ENCODE peak calls at places on chromosomes 16 and 17, in six cellular contexts. P is activated naive CD4-positive, alpha-beta T cell treated with anti-CD3 and anti-CD28 coated beads, Interleukin-2, amount 50 U/mL, for 72 hours; M is foreskin keratinocyte; D is HCT116; O is heart left ventricle; H is gastroesophageal sphincter. Q is an unnamed sample.
A peak's percentile ranks its signal among the peaks of the same experiment; 100 is the strongest.

GRCh38 chr17:885971-886571 is 93.5 kb downstream of the NXN start:
- ATAC-seq in P (no peak), M (no peak), D (no peak), O (peak; percentile 24), H (peak; percentile 85), Q (no peak)

GRCh38 chr17:19407601-19408380 is 3.2 kb upstream of the RNF112 start:
- ATAC-seq in P (no peak), M (no peak), D (no peak), O (no peak), H (no peak), Q (no peak)

GRCh38 chr16:14132696-14133048 is 61.6 kb downstream of the MRTFB start:
- ATAC-seq in P (no peak), M (no peak), D (no peak), O (no peak), H (no peak), Q (no peak)

GRCh38 chr16:83943516-83944050 is 9.5 kb upstream of the OSGIN1 start:
- ATAC-seq in P (no peak), M (no peak), D (no peak), O (no peak), H (no peak), Q (no peak)

GRCh38 chr17:8332688-8333087 is 7.0 kb upstream of the ODF4 start:
- ATAC-seq in P (no peak), M (no peak), D (no peak), O (peak; percentile 90), H (no peak), Q (no peak)

GRCh38 chr16:86013867-86014266 is 114.9 kb downstream of the IRF8 start:
- ATAC-seq in P (no peak), M (no peak), D (no peak), O (no peak), H (no peak), Q (no peak)

GRCh38 chr17:35227546-35227945 is 15.3 kb upstream of the SLFN5 start:
- ATAC-seq in P (peak; percentile 63), M (no peak), D (no peak), O (no peak), H (no peak), Q (no peak)

GRCh38 chr16:17368951-17369350 is 101.8 kb downstream of the XYLT1 start:
- ATAC-seq in P (peak; percentile 52), M (no peak), D (no peak), O (no peak), H (no peak), Q (no peak)

GRCh38 chr17:76476736-76477135 is 9.3 kb downstream of the AANAT start:
- ATAC-seq in P (no peak), M (no peak), D (no peak), O (no peak), H (no peak), Q (no peak)

GRCh38 chr17:31089461-31089860 is 5.3 kb upstream of the NF1 start:
- ATAC-seq in P (no peak), M (no peak), D (no peak), O (no peak), H (no peak), Q (peak; percentile 17)

GRCh38 chr17:48149174-48150106 is 41.9 kb downstream of the SNX11 start:
- ATAC-seq in P (no peak), M (no peak), D (no peak), O (no peak), H (no peak), Q (no peak)

GRCh38 chr16:57276596-57276995 is 7.9 kb downstream of the PLLP start:
- ATAC-seq in P (no peak), M (peak; percentile 28), D (no peak), O (peak; percentile 68), H (peak; percentile 73), Q (no peak)

GRCh38 chr17:73170921-73171320 is 6.1 kb downstream of the SSTR2 start:
- ATAC-seq in P (no peak), M (no peak), D (no peak), O (no peak), H (no peak), Q (no peak)

GRCh38 chr16:64445245-64445644 is 676.6 kb downstream of the CDH11 start:
- ATAC-seq in P (no peak), M (no peak), D (no peak), O (no peak), H (no peak), Q (no peak)

GRCh38 chr17:69047368-69048263 is 13.1 kb downstream of the ABCA9 start:
- ATAC-seq in P (no peak), M (peak; percentile 36), D (peak; percentile 34), O (peak; percentile 94), H (peak; percentile 92), Q (peak; percentile 57)

GRCh38 chr16:30473231-30474061 is 904 bp downstream of the ITGAL start:
- ATAC-seq in P (peak; percentile 43), M (no peak), D (no peak), O (no peak), H (no peak), Q (no peak)

GRCh38 chr16:18938986-18939385 is 12.8 kb upstream of the SMG1 start:
- ATAC-seq in P (no peak), M (no peak), D (no peak), O (no peak), H (no peak), Q (no peak)

GRCh38 chr16:27860091-27860490 is 203.4 kb downstream of the GSG1L start:
- ATAC-seq in P (no peak), M (no peak), D (no peak), O (no peak), H (no peak), Q (no peak)

GRCh38 chr17:1315891-1316403 is 36.5 kb downstream of the TRARG1 start:
- ATAC-seq in P (no peak), M (no peak), D (no peak), O (peak; percentile 55), H (peak; percentile 57), Q (no peak)

GRCh38 chr17:49229805-49230600 is 584 bp downstream of the PHOSPHO1 start:
- ATAC-seq in P (no peak), M (no peak), D (peak; percentile 6), O (peak; percentile 12), H (peak; percentile 4), Q (peak; percentile 3)

GRCh38 chr17:75872434-75873351 is 5.7 kb downstream of the TRIM47 start:
- ATAC-seq in P (no peak), M (peak; percentile 59), D (peak; percentile 47), O (peak; percentile 67), H (peak; percentile 70), Q (peak; percentile 49)

GRCh38 chr16:69513180-69513966 is 52.4 kb upstream of the NFAT5 start:
- ATAC-seq in P (no peak), M (peak; percentile 97), D (peak; percentile 50), O (no peak), H (no peak), Q (peak; percentile 81)

GRCh38 chr16:21276090-21276489 is 2.0 kb downstream of the CRYM start:
- ATAC-seq in P (no peak), M (no peak), D (no peak), O (no peak), H (no peak), Q (no peak)

GRCh38 chr16:10622036-10622921 is 41.9 kb upstream of the EMP2 start:
- ATAC-seq in P (no peak), M (no peak), D (peak; percentile 30), O (peak; percentile 68), H (no peak), Q (no peak)

GRCh38 chr17:81991684-81992513 is 14.5 kb downstream of the ASPSCR1 start:
- ATAC-seq in P (no peak), M (peak; percentile 69), D (peak; percentile 59), O (peak; percentile 91), H (peak; percentile 73), Q (peak; percentile 43)

GRCh38 chr17:60968266-60968665 is 290.6 kb downstream of the BCAS3 start:
- ATAC-seq in P (no peak), M (no peak), D (no peak), O (no peak), H (no peak), Q (no peak)

GRCh38 chr17:19260958-19261357 is 23.8 kb downstream of the EPN2 start:
- ATAC-seq in P (no peak), M (peak; percentile 62), D (peak; percentile 82), O (no peak), H (no peak), Q (no peak)

GRCh38 chr17:77281904-77282367 is 141.2 kb downstream of the SEC14L1 start:
- ATAC-seq in P (no peak), M (no peak), D (peak; percentile 8), O (no peak), H (no peak), Q (no peak)